ENCODE peak calls at places on chromosomes 7 and 10, in ten cellular contexts. One of them, this sample, is unnamed.

GRCh38 chr10:96719850-96720421 is 378 bp downstream of the PIK3AP1 start:
- ATAC-seq in body of pancreas: peak
- ATAC-seq in activated CD8-positive, alpha-beta memory T cell treated with anti-CD3 and anti-CD28 coated beads, Interleukin-2, amount 10 ng/mL, durations not matched to agents 7 days and 5 days: peak
- ATAC-seq in right lobe of liver: peak
- ATAC-seq in right cardiac atrium: peak
- ATAC-seq in sciatic nerve: peak
- ATAC-seq in activated B cell treated with CpG ODN at 0.5 μM for 24 hours: peak
- ATAC-seq in CD4-positive, alpha-beta T cell: peak
- ATAC-seq in left ventricle myocardium superior: peak
- ATAC-seq in Right ventricle myocardium superior: peak
- ATAC-seq in this sample: peak

GRCh38 chr10:75592888-75593643 is 161.6 kb downstream of the LRMDA start:
- ATAC-seq in body of pancreas: peak
- ATAC-seq in activated CD8-positive, alpha-beta memory T cell treated with anti-CD3 and anti-CD28 coated beads, Interleukin-2, amount 10 ng/mL, durations not matched to agents 7 days and 5 days: no peak
- ATAC-seq in right lobe of liver: peak
- ATAC-seq in right cardiac atrium: peak
- ATAC-seq in sciatic nerve: no peak
- ATAC-seq in activated B cell treated with CpG ODN at 0.5 μM for 24 hours: no peak
- ATAC-seq in CD4-positive, alpha-beta T cell: no peak
- ATAC-seq in left ventricle myocardium superior: peak
- ATAC-seq in Right ventricle myocardium superior: peak
- ATAC-seq in this sample: no peak

GRCh38 chr7:111006040-111006439 is 84.9 kb upstream of the LRRN3 start:
- ATAC-seq in body of pancreas: no peak
- ATAC-seq in activated CD8-positive, alpha-beta memory T cell treated with anti-CD3 and anti-CD28 coated beads, Interleukin-2, amount 10 ng/mL, durations not matched to agents 7 days and 5 days: no peak
- ATAC-seq in right lobe of liver: no peak
- ATAC-seq in right cardiac atrium: no peak
- ATAC-seq in sciatic nerve: no peak
- ATAC-seq in activated B cell treated with CpG ODN at 0.5 μM for 24 hours: no peak
- ATAC-seq in CD4-positive, alpha-beta T cell: no peak
- ATAC-seq in left ventricle myocardium superior: no peak
- ATAC-seq in Right ventricle myocardium superior: no peak
- ATAC-seq in this sample: no peak

GRCh38 chr10:110629680-110630191 is 14.4 kb upstream of the RBM20 start:
- ATAC-seq in body of pancreas: peak
- ATAC-seq in activated CD8-positive, alpha-beta memory T cell treated with anti-CD3 and anti-CD28 coated beads, Interleukin-2, amount 10 ng/mL, durations not matched to agents 7 days and 5 days: no peak
- ATAC-seq in right lobe of liver: no peak
- ATAC-seq in right cardiac atrium: peak
- ATAC-seq in sciatic nerve: peak
- ATAC-seq in activated B cell treated with CpG ODN at 0.5 μM for 24 hours: no peak
- ATAC-seq in CD4-positive, alpha-beta T cell: no peak
- ATAC-seq in left ventricle myocardium superior: peak
- ATAC-seq in Right ventricle myocardium superior: peak
- ATAC-seq in this sample: no peak

GRCh38 chr7:18978108-18978495 is 139.3 kb downstream of the TWIST1 start:
- ATAC-seq in body of pancreas: peak
- ATAC-seq in activated CD8-positive, alpha-beta memory T cell treated with anti-CD3 and anti-CD28 coated beads, Interleukin-2, amount 10 ng/mL, durations not matched to agents 7 days and 5 days: no peak
- ATAC-seq in right lobe of liver: no peak
- ATAC-seq in right cardiac atrium: peak
- ATAC-seq in sciatic nerve: peak
- ATAC-seq in activated B cell treated with CpG ODN at 0.5 μM for 24 hours: no peak
- ATAC-seq in CD4-positive, alpha-beta T cell: no peak
- ATAC-seq in left ventricle myocardium superior: peak
- ATAC-seq in Right ventricle myocardium superior: peak
- ATAC-seq in this sample: no peak

GRCh38 chr10:8350250-8350967 is 295.9 kb downstream of the GATA3 start:
- ATAC-seq in body of pancreas: no peak
- ATAC-seq in activated CD8-positive, alpha-beta memory T cell treated with anti-CD3 and anti-CD28 coated beads, Interleukin-2, amount 10 ng/mL, durations not matched to agents 7 days and 5 days: peak
- ATAC-seq in right lobe of liver: no peak
- ATAC-seq in right cardiac atrium: no peak
- ATAC-seq in sciatic nerve: no peak
- ATAC-seq in activated B cell treated with CpG ODN at 0.5 μM for 24 hours: no peak
- ATAC-seq in CD4-positive, alpha-beta T cell: no peak
- ATAC-seq in left ventricle myocardium superior: no peak
- ATAC-seq in Right ventricle myocardium superior: no peak
- ATAC-seq in this sample: no peak

GRCh38 chr7:127337581-127337980 is 54.9 kb downstream of the ZNF800 start:
- ATAC-seq in body of pancreas: no peak
- ATAC-seq in activated CD8-positive, alpha-beta memory T cell treated with anti-CD3 and anti-CD28 coated beads, Interleukin-2, amount 10 ng/mL, durations not matched to agents 7 days and 5 days: no peak
- ATAC-seq in right lobe of liver: no peak
- ATAC-seq in right cardiac atrium: peak
- ATAC-seq in sciatic nerve: no peak
- ATAC-seq in activated B cell treated with CpG ODN at 0.5 μM for 24 hours: no peak
- ATAC-seq in CD4-positive, alpha-beta T cell: no peak
- ATAC-seq in left ventricle myocardium superior: peak
- ATAC-seq in Right ventricle myocardium superior: peak
- ATAC-seq in this sample: no peak

GRCh38 chr10:36736311-36736710 is 389.1 kb upstream of the ANKRD30A start:
- ATAC-seq in body of pancreas: no peak
- ATAC-seq in activated CD8-positive, alpha-beta memory T cell treated with anti-CD3 and anti-CD28 coated beads, Interleukin-2, amount 10 ng/mL, durations not matched to agents 7 days and 5 days: no peak
- ATAC-seq in right lobe of liver: no peak
- ATAC-seq in right cardiac atrium: no peak
- ATAC-seq in sciatic nerve: no peak
- ATAC-seq in activated B cell treated with CpG ODN at 0.5 μM for 24 hours: no peak
- ATAC-seq in CD4-positive, alpha-beta T cell: no peak
- ATAC-seq in left ventricle myocardium superior: no peak
- ATAC-seq in Right ventricle myocardium superior: no peak
- ATAC-seq in this sample: no peak

GRCh38 chr7:116351966-116352365 is 141.6 kb downstream of the TES start:
- ATAC-seq in body of pancreas: no peak
- ATAC-seq in activated CD8-positive, alpha-beta memory T cell treated with anti-CD3 and anti-CD28 coated beads, Interleukin-2, amount 10 ng/mL, durations not matched to agents 7 days and 5 days: no peak
- ATAC-seq in right lobe of liver: no peak
- ATAC-seq in right cardiac atrium: no peak
- ATAC-seq in sciatic nerve: no peak
- ATAC-seq in activated B cell treated with CpG ODN at 0.5 μM for 24 hours: no peak
- ATAC-seq in CD4-positive, alpha-beta T cell: no peak
- ATAC-seq in left ventricle myocardium superior: no peak
- ATAC-seq in Right ventricle myocardium superior: no peak
- ATAC-seq in this sample: no peak

GRCh38 chr7:135620980-135621850 is 41.1 kb upstream of the STMP1 start:
- ATAC-seq in body of pancreas: peak
- ATAC-seq in activated CD8-positive, alpha-beta memory T cell treated with anti-CD3 and anti-CD28 coated beads, Interleukin-2, amount 10 ng/mL, durations not matched to agents 7 days and 5 days: peak
- ATAC-seq in right lobe of liver: peak
- ATAC-seq in right cardiac atrium: peak
- ATAC-seq in sciatic nerve: peak
- ATAC-seq in activated B cell treated with CpG ODN at 0.5 μM for 24 hours: no peak
- ATAC-seq in CD4-positive, alpha-beta T cell: peak
- ATAC-seq in left ventricle myocardium superior: peak
- ATAC-seq in Right ventricle myocardium superior: peak
- ATAC-seq in this sample: no peak

GRCh38 chr10:49646256-49646870 is 32.5 kb downstream of the CHAT start:
- ATAC-seq in body of pancreas: no peak
- ATAC-seq in activated CD8-positive, alpha-beta memory T cell treated with anti-CD3 and anti-CD28 coated beads, Interleukin-2, amount 10 ng/mL, durations not matched to agents 7 days and 5 days: no peak
- ATAC-seq in right lobe of liver: no peak
- ATAC-seq in right cardiac atrium: no peak
- ATAC-seq in sciatic nerve: no peak
- ATAC-seq in activated B cell treated with CpG ODN at 0.5 μM for 24 hours: no peak
- ATAC-seq in CD4-positive, alpha-beta T cell: no peak
- ATAC-seq in left ventricle myocardium superior: no peak
- ATAC-seq in Right ventricle myocardium superior: no peak
- ATAC-seq in this sample: peak

GRCh38 chr10:7561216-7561893 is 105.4 kb downstream of the ITIH5 start:
- ATAC-seq in body of pancreas: peak
- ATAC-seq in activated CD8-positive, alpha-beta memory T cell treated with anti-CD3 and anti-CD28 coated beads, Interleukin-2, amount 10 ng/mL, durations not matched to agents 7 days and 5 days: no peak
- ATAC-seq in right lobe of liver: peak
- ATAC-seq in right cardiac atrium: peak
- ATAC-seq in sciatic nerve: peak
- ATAC-seq in activated B cell treated with CpG ODN at 0.5 μM for 24 hours: no peak
- ATAC-seq in CD4-positive, alpha-beta T cell: no peak
- ATAC-seq in left ventricle myocardium superior: peak
- ATAC-seq in Right ventricle myocardium superior: peak
- ATAC-seq in this sample: no peak

GRCh38 chr7:35277359-35277758 is 23.5 kb upstream of the TBX20 start:
- ATAC-seq in body of pancreas: no peak
- ATAC-seq in activated CD8-positive, alpha-beta memory T cell treated with anti-CD3 and anti-CD28 coated beads, Interleukin-2, amount 10 ng/mL, durations not matched to agents 7 days and 5 days: no peak
- ATAC-seq in right lobe of liver: no peak
- ATAC-seq in right cardiac atrium: peak
- ATAC-seq in sciatic nerve: no peak
- ATAC-seq in activated B cell treated with CpG ODN at 0.5 μM for 24 hours: no peak
- ATAC-seq in CD4-positive, alpha-beta T cell: no peak
- ATAC-seq in left ventricle myocardium superior: peak
- ATAC-seq in Right ventricle myocardium superior: peak
- ATAC-seq in this sample: no peak

GRCh38 chr10:43295436-43295835 is 28.6 kb upstream of the RASGEF1A start:
- ATAC-seq in body of pancreas: no peak
- ATAC-seq in activated CD8-positive, alpha-beta memory T cell treated with anti-CD3 and anti-CD28 coated beads, Interleukin-2, amount 10 ng/mL, durations not matched to agents 7 days and 5 days: no peak
- ATAC-seq in right lobe of liver: no peak
- ATAC-seq in right cardiac atrium: peak
- ATAC-seq in sciatic nerve: no peak
- ATAC-seq in activated B cell treated with CpG ODN at 0.5 μM for 24 hours: no peak
- ATAC-seq in CD4-positive, alpha-beta T cell: no peak
- ATAC-seq in left ventricle myocardium superior: no peak
- ATAC-seq in Right ventricle myocardium superior: no peak
- ATAC-seq in this sample: no peak

GRCh38 chr10:129476431-129476830 is 9.4 kb downstream of the MGMT start:
- ATAC-seq in body of pancreas: no peak
- ATAC-seq in activated CD8-positive, alpha-beta memory T cell treated with anti-CD3 and anti-CD28 coated beads, Interleukin-2, amount 10 ng/mL, durations not matched to agents 7 days and 5 days: no peak
- ATAC-seq in right lobe of liver: no peak
- ATAC-seq in right cardiac atrium: no peak
- ATAC-seq in sciatic nerve: peak
- ATAC-seq in activated B cell treated with CpG ODN at 0.5 μM for 24 hours: no peak
- ATAC-seq in CD4-positive, alpha-beta T cell: no peak
- ATAC-seq in left ventricle myocardium superior: no peak
- ATAC-seq in Right ventricle myocardium superior: no peak
- ATAC-seq in this sample: no peak

GRCh38 chr10:119602241-119603095 is 5.7 kb upstream of the TIAL1 start:
- ATAC-seq in body of pancreas: peak
- ATAC-seq in activated CD8-positive, alpha-beta memory T cell treated with anti-CD3 and anti-CD28 coated beads, Interleukin-2, amount 10 ng/mL, durations not matched to agents 7 days and 5 days: peak
- ATAC-seq in right lobe of liver: peak
- ATAC-seq in right cardiac atrium: no peak
- ATAC-seq in sciatic nerve: peak
- ATAC-seq in activated B cell treated with CpG ODN at 0.5 μM for 24 hours: no peak
- ATAC-seq in CD4-positive, alpha-beta T cell: peak
- ATAC-seq in left ventricle myocardium superior: no peak
- ATAC-seq in Right ventricle myocardium superior: no peak
- ATAC-seq in this sample: no peak

GRCh38 chr10:97307441-97307840 is 11.6 kb upstream of the FRAT1 start:
- ATAC-seq in body of pancreas: no peak
- ATAC-seq in activated CD8-positive, alpha-beta memory T cell treated with anti-CD3 and anti-CD28 coated beads, Interleukin-2, amount 10 ng/mL, durations not matched to agents 7 days and 5 days: no peak
- ATAC-seq in right lobe of liver: peak
- ATAC-seq in right cardiac atrium: no peak
- ATAC-seq in sciatic nerve: no peak
- ATAC-seq in activated B cell treated with CpG ODN at 0.5 μM for 24 hours: no peak
- ATAC-seq in CD4-positive, alpha-beta T cell: no peak
- ATAC-seq in left ventricle myocardium superior: no peak
- ATAC-seq in Right ventricle myocardium superior: no peak
- ATAC-seq in this sample: no peak

GRCh38 chr10:71726673-71727428 is 7.3 kb upstream of the C10orf105 start:
- ATAC-seq in body of pancreas: no peak
- ATAC-seq in activated CD8-positive, alpha-beta memory T cell treated with anti-CD3 and anti-CD28 coated beads, Interleukin-2, amount 10 ng/mL, durations not matched to agents 7 days and 5 days: peak
- ATAC-seq in right lobe of liver: no peak
- ATAC-seq in right cardiac atrium: no peak
- ATAC-seq in sciatic nerve: no peak
- ATAC-seq in activated B cell treated with CpG ODN at 0.5 μM for 24 hours: peak
- ATAC-seq in CD4-positive, alpha-beta T cell: peak
- ATAC-seq in left ventricle myocardium superior: no peak
- ATAC-seq in Right ventricle myocardium superior: no peak
- ATAC-seq in this sample: peak

GRCh38 chr10:127410030-127410429 is 139.1 kb upstream of the NPS start:
- ATAC-seq in body of pancreas: no peak
- ATAC-seq in activated CD8-positive, alpha-beta memory T cell treated with anti-CD3 and anti-CD28 coated beads, Interleukin-2, amount 10 ng/mL, durations not matched to agents 7 days and 5 days: no peak
- ATAC-seq in right lobe of liver: no peak
- ATAC-seq in right cardiac atrium: no peak
- ATAC-seq in sciatic nerve: no peak
- ATAC-seq in activated B cell treated with CpG ODN at 0.5 μM for 24 hours: no peak
- ATAC-seq in CD4-positive, alpha-beta T cell: no peak
- ATAC-seq in left ventricle myocardium superior: no peak
- ATAC-seq in Right ventricle myocardium superior: no peak
- ATAC-seq in this sample: no peak

GRCh38 chr7:135950972-135951371 is 26.2 kb downstream of the MTPN start:
- ATAC-seq in body of pancreas: no peak
- ATAC-seq in activated CD8-positive, alpha-beta memory T cell treated with anti-CD3 and anti-CD28 coated beads, Interleukin-2, amount 10 ng/mL, durations not matched to agents 7 days and 5 days: no peak
- ATAC-seq in right lobe of liver: peak
- ATAC-seq in right cardiac atrium: no peak
- ATAC-seq in sciatic nerve: no peak
- ATAC-seq in activated B cell treated with CpG ODN at 0.5 μM for 24 hours: no peak
- ATAC-seq in CD4-positive, alpha-beta T cell: no peak
- ATAC-seq in left ventricle myocardium superior: peak
- ATAC-seq in Right ventricle myocardium superior: no peak
- ATAC-seq in this sample: no peak

GRCh38 chr7:131327049-131327625 is 539 bp upstream of the MKLN1 start:
- ATAC-seq in body of pancreas: peak
- ATAC-seq in activated CD8-positive, alpha-beta memory T cell treated with anti-CD3 and anti-CD28 coated beads, Interleukin-2, amount 10 ng/mL, durations not matched to agents 7 days and 5 days: peak
- ATAC-seq in right lobe of liver: peak
- ATAC-seq in right cardiac atrium: peak
- ATAC-seq in sciatic nerve: peak
- ATAC-seq in activated B cell treated with CpG ODN at 0.5 μM for 24 hours: no peak
- ATAC-seq in CD4-positive, alpha-beta T cell: peak
- ATAC-seq in left ventricle myocardium superior: peak
- ATAC-seq in Right ventricle myocardium superior: peak
- ATAC-seq in this sample: no peak

GRCh38 chr10:62384057-62384446 is 9.9 kb downstream of the ZNF365 start:
- ATAC-seq in body of pancreas: no peak
- ATAC-seq in activated CD8-positive, alpha-beta memory T cell treated with anti-CD3 and anti-CD28 coated beads, Interleukin-2, amount 10 ng/mL, durations not matched to agents 7 days and 5 days: peak
- ATAC-seq in right lobe of liver: no peak
- ATAC-seq in right cardiac atrium: no peak
- ATAC-seq in sciatic nerve: no peak
- ATAC-seq in activated B cell treated with CpG ODN at 0.5 μM for 24 hours: no peak
- ATAC-seq in CD4-positive, alpha-beta T cell: peak
- ATAC-seq in left ventricle myocardium superior: no peak
- ATAC-seq in Right ventricle myocardium superior: no peak
- ATAC-seq in this sample: peak

GRCh38 chr7:64905133-64905532 is 2.1 kb downstream of the ZNF273 start:
- ATAC-seq in body of pancreas: no peak
- ATAC-seq in activated CD8-positive, alpha-beta memory T cell treated with anti-CD3 and anti-CD28 coated beads, Interleukin-2, amount 10 ng/mL, durations not matched to agents 7 days and 5 days: no peak
- ATAC-seq in right lobe of liver: no peak
- ATAC-seq in right cardiac atrium: no peak
- ATAC-seq in sciatic nerve: no peak
- ATAC-seq in activated B cell treated with CpG ODN at 0.5 μM for 24 hours: no peak
- ATAC-seq in CD4-positive, alpha-beta T cell: no peak
- ATAC-seq in left ventricle myocardium superior: no peak
- ATAC-seq in Right ventricle myocardium superior: no peak
- ATAC-seq in this sample: no peak

GRCh38 chr7:93148135-93148534 is at the start of gene SAMD9L:
- ATAC-seq in body of pancreas: no peak
- ATAC-seq in activated CD8-positive, alpha-beta memory T cell treated with anti-CD3 and anti-CD28 coated beads, Interleukin-2, amount 10 ng/mL, durations not matched to agents 7 days and 5 days: peak
- ATAC-seq in right lobe of liver: peak
- ATAC-seq in right cardiac atrium: peak
- ATAC-seq in sciatic nerve: peak
- ATAC-seq in activated B cell treated with CpG ODN at 0.5 μM for 24 hours: peak
- ATAC-seq in CD4-positive, alpha-beta T cell: peak
- ATAC-seq in left ventricle myocardium superior: peak
- ATAC-seq in Right ventricle myocardium superior: peak
- ATAC-seq in this sample: peak

GRCh38 chr10:90504172-90504571 is 353.7 kb downstream of the HTR7 start:
- ATAC-seq in body of pancreas: no peak
- ATAC-seq in activated CD8-positive, alpha-beta memory T cell treated with anti-CD3 and anti-CD28 coated beads, Interleukin-2, amount 10 ng/mL, durations not matched to agents 7 days and 5 days: no peak
- ATAC-seq in right lobe of liver: no peak
- ATAC-seq in right cardiac atrium: no peak
- ATAC-seq in sciatic nerve: no peak
- ATAC-seq in activated B cell treated with CpG ODN at 0.5 μM for 24 hours: no peak
- ATAC-seq in CD4-positive, alpha-beta T cell: no peak
- ATAC-seq in left ventricle myocardium superior: no peak
- ATAC-seq in Right ventricle myocardium superior: no peak
- ATAC-seq in this sample: no peak

GRCh38 chr10:3662775-3663174 is 122.2 kb downstream of the KLF6 start:
- ATAC-seq in body of pancreas: no peak
- ATAC-seq in activated CD8-positive, alpha-beta memory T cell treated with anti-CD3 and anti-CD28 coated beads, Interleukin-2, amount 10 ng/mL, durations not matched to agents 7 days and 5 days: no peak
- ATAC-seq in right lobe of liver: no peak
- ATAC-seq in right cardiac atrium: no peak
- ATAC-seq in sciatic nerve: no peak
- ATAC-seq in activated B cell treated with CpG ODN at 0.5 μM for 24 hours: no peak
- ATAC-seq in CD4-positive, alpha-beta T cell: no peak
- ATAC-seq in left ventricle myocardium superior: no peak
- ATAC-seq in Right ventricle myocardium superior: no peak
- ATAC-seq in this sample: no peak

GRCh38 chr10:102645388-102645740 is 1.1 kb downstream of the TRIM8 start:
- ATAC-seq in body of pancreas: peak
- ATAC-seq in activated CD8-positive, alpha-beta memory T cell treated with anti-CD3 and anti-CD28 coated beads, Interleukin-2, amount 10 ng/mL, durations not matched to agents 7 days and 5 days: no peak
- ATAC-seq in right lobe of liver: peak
- ATAC-seq in right cardiac atrium: peak
- ATAC-seq in sciatic nerve: peak
- ATAC-seq in activated B cell treated with CpG ODN at 0.5 μM for 24 hours: no peak
- ATAC-seq in CD4-positive, alpha-beta T cell: no peak
- ATAC-seq in left ventricle myocardium superior: peak
- ATAC-seq in Right ventricle myocardium superior: peak
- ATAC-seq in this sample: peak

GRCh38 chr7:156157409-156158012 is 345.2 kb upstream of the SHH start:
- ATAC-seq in body of pancreas: no peak
- ATAC-seq in activated CD8-positive, alpha-beta memory T cell treated with anti-CD3 and anti-CD28 coated beads, Interleukin-2, amount 10 ng/mL, durations not matched to agents 7 days and 5 days: no peak
- ATAC-seq in right lobe of liver: no peak
- ATAC-seq in right cardiac atrium: no peak
- ATAC-seq in sciatic nerve: no peak
- ATAC-seq in activated B cell treated with CpG ODN at 0.5 μM for 24 hours: no peak
- ATAC-seq in CD4-positive, alpha-beta T cell: no peak
- ATAC-seq in left ventricle myocardium superior: no peak
- ATAC-seq in Right ventricle myocardium superior: no peak
- ATAC-seq in this sample: peak